ENCODE peak calls at places on chromosomes 13 and 19, in five cellular contexts. B is tibial nerve, Z is ovary, U is tibial artery, V is colonic mucosa. T is an unnamed sample.

GRCh38 chr13:49113526-49114286 is 106.4 kb upstream of the MLNR start:
- DNase-seq in V (no peak), U (no peak), B (no peak), Z (no peak), T (no peak)

GRCh38 chr19:50327461-50328256 is 1.5 kb downstream of the KCNC3 start:
- DNase-seq in Z (no peak), U (no peak), B (no peak), V (no peak), T (no peak)

GRCh38 chr19:17235618-17236413 is 9.8 kb downstream of the OCEL1 start:
- DNase-seq in U (peak; percentile 83), Z (peak; percentile 84), B (no peak), V (peak; percentile 68), T (peak; percentile 13)

GRCh38 chr19:11278670-11279069 is 16.3 kb upstream of the DOCK6 start:
- DNase-seq in U (no peak), V (no peak), Z (peak; percentile 61), B (no peak), T (no peak)

GRCh38 chr19:2186071-2186846 is 22.5 kb downstream of the DOT1L start:
- DNase-seq in V (peak; percentile 52), B (peak; percentile 78), Z (peak; percentile 85), U (peak; percentile 96), T (no peak)

GRCh38 chr13:110518150-110518525 is 43.4 kb downstream of the RAB20 start:
- DNase-seq in Z (no peak), B (no peak), V (no peak), U (peak; percentile 68), T (no peak)

GRCh38 chr19:11111771-11112144 is 22.5 kb downstream of the LDLR start:
- DNase-seq in U (no peak), Z (no peak), V (no peak), B (no peak), T (no peak)

GRCh38 chr13:63206431-63206830 is 1790.8 kb upstream of the PCDH20 start:
- DNase-seq in U (no peak), Z (no peak), V (no peak), B (no peak), T (no peak)

GRCh38 chr13:71290963-71291937 is 575.8 kb downstream of the DACH1 start:
- DNase-seq in B (peak; percentile 39), Z (no peak), U (no peak), V (no peak), T (no peak)

GRCh38 chr13:70405266-70405665 is 297.0 kb upstream of the KLHL1 start:
- DNase-seq in B (no peak), U (no peak), Z (no peak), V (no peak), T (no peak)

GRCh38 chr13:109271991-109272454 is 514.4 kb downstream of the IRS2 start:
- DNase-seq in V (no peak), U (no peak), B (no peak), Z (no peak), T (no peak)

GRCh38 chr19:2703077-2703437 is 563 bp upstream of the GNG7 start:
- DNase-seq in V (no peak), U (no peak), Z (no peak), B (no peak), T (no peak)

GRCh38 chr19:7848779-7849457 is 18.9 kb downstream of the EVI5L start:
- DNase-seq in B (no peak), U (no peak), Z (no peak), V (no peak), T (peak; percentile 38)

GRCh38 chr13:113109151-113110047 is 3.8 kb downstream of the F7 start:
- DNase-seq in B (no peak), V (no peak), Z (peak; percentile 34), U (no peak), T (no peak)

GRCh38 chr13:38804061-38804460 is 117.2 kb downstream of the FREM2 start:
- DNase-seq in V (no peak), U (no peak), Z (no peak), B (no peak), T (no peak)

GRCh38 chr19:8545743-8546142 is 31.5 kb downstream of the MYO1F start:
- DNase-seq in U (no peak), Z (no peak), B (no peak), V (no peak), T (no peak)

GRCh38 chr13:114108141-114108761 is 24.2 kb downstream of the RASA3 start:
- DNase-seq in V (no peak), B (no peak), U (peak; percentile 48), Z (no peak), T (no peak)

GRCh38 chr19:1206063-1206732 is 620 bp downstream of the STK11 start:
- DNase-seq in Z (peak; percentile 62), B (no peak), V (no peak), U (no peak), T (no peak)

GRCh38 chr19:18430417-18431144 is 7.4 kb downstream of the ISYNA1 start:
- DNase-seq in U (peak; percentile 67), V (no peak), Z (peak; percentile 57), B (no peak), T (no peak)

GRCh38 chr19:9597027-9597426 is 12.7 kb upstream of the ZNF121 start:
- DNase-seq in V (no peak), B (no peak), Z (no peak), U (no peak), T (no peak)

GRCh38 chr13:36261011-36261410 is 36.6 kb downstream of the CCDC169 start:
- DNase-seq in B (no peak), U (no peak), V (no peak), Z (no peak), T (no peak)

GRCh38 chr13:111228262-111229144 is 91.9 kb upstream of the TEX29 start:
- DNase-seq in U (peak; percentile 88), V (no peak), Z (no peak), B (no peak), T (no peak)

GRCh38 chr13:112850273-112850672 is 118.7 kb upstream of the MCF2L start:
- DNase-seq in V (no peak), U (no peak), B (no peak), Z (no peak), T (no peak)

GRCh38 chr13:45584816-45585215 is 30.7 kb downstream of the ERICH6B start:
- DNase-seq in Z (no peak), B (no peak), V (no peak), U (no peak), T (no peak)

GRCh38 chr19:9996541-9996940 is 13.8 kb downstream of the COL5A3 start:
- DNase-seq in U (no peak), Z (no peak), B (no peak), V (no peak), T (no peak)

GRCh38 chr13:37039908-37040307 is 19.6 kb downstream of the SUPT20H start:
- DNase-seq in B (no peak), V (no peak), U (no peak), Z (no peak), T (no peak)

GRCh38 chr19:53088091-53088490 is 15.1 kb downstream of the ZNF160 start:
- DNase-seq in U (no peak), B (no peak), V (no peak), Z (no peak), T (no peak)

GRCh38 chr13:35978607-35979316 is 152.4 kb downstream of the DCLK1 start:
- DNase-seq in Z (no peak), B (peak; percentile 94), U (no peak), V (peak; percentile 37), T (no peak)

GRCh38 chr13:63435668-63436275 is 2020.1 kb upstream of the PCDH20 start:
- DNase-seq in Z (no peak), V (no peak), B (no peak), U (no peak), T (no peak)

GRCh38 chr19:44696939-44697669 is 1.8 kb upstream of the CEACAM16 start:
- DNase-seq in V (no peak), B (no peak), U (no peak), Z (no peak), T (no peak)

GRCh38 chr19:46985532-46986415 is 33.9 kb upstream of the NPAS1 start:
- DNase-seq in B (no peak), V (no peak), U (no peak), Z (no peak), T (no peak)
- H3K27ac ChIP-seq in B (no peak overlapping the region), V (no peak overlapping the region), U (no peak overlapping the region), Z (no peak overlapping the region), T (no peak overlapping the region)

DNA sequence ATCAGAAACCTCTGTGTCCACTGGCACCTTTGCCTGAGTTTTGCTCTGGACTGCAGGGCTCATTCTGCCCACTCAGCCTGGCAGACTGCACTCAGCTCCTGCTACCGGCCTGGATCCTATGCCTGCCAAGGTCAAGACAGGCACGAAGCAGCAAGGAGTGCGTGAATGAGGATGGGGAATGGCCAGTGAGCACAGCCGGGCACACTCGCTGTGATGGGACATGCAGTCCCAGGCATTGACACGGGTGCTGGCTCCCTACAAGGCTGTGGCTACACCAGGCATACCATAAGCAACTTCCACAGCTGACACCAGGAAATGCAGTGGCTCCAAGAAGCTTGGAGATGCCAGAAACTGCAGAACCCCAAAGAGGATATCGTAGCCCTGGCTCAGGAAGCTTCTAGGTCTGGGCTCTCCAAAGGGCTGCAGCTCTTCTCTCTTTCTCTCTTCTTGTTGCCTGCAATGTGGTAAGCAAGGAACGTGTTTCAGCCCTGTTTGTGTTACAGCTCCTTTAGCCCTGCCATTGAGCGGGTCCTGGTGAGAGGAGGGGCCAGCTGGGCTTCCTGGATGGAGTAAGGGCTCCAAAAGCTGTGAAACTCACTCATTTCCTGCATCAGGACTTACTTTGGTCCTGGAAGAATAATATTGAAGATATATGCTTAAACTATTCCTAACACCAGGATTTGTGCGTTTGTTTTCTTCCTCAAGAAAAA is 832.6 kb upstream of the SLITRK5 start:
- DNase-seq in U (no peak), V (no peak), Z (no peak), B (no peak), T (no peak)
- H3K27ac ChIP-seq in U (no peak overlapping the region), V (no peak overlapping the region), Z (no peak overlapping the region), B (no peak overlapping the region), T (no peak overlapping the region)

GRCh38 chr13:78098249-78098648 is 179.6 kb upstream of the EDNRB start:
- DNase-seq in V (no peak), U (no peak), Z (no peak), B (no peak), T (no peak)

GRCh38 chr13:78100481-78100880 is 181.8 kb upstream of the EDNRB start:
- DNase-seq in Z (no peak), B (no peak), U (no peak), V (no peak), T (no peak)

DNA sequence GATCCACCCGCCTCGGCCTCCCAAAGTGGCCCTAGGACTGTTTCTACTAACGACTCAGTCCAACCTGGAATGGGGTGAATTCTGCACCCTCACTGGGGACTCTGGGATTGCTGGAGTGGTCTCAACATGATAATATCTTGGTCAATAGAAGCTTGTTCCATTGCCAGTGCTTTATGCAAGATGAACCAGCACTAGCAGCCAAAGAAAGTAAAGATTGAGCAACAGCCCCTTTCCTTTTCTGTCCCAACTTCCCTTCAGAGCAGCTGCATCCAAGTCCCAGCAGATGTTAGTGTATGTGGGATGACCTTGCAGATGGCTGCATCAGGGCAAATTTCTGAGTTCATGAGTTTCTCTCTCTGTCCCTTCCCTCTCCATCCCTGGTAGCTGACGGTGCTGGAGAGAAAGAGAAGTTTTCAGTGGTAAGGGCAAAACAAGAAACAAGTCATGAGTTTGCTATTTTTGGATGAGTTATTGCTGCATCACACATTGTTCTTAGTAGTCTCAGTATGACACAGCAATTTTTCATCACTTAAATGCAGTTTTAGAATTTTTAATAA is 183.6 kb upstream of the EDNRB start:
- DNase-seq in Z (no peak), B (peak; percentile 62), U (peak; percentile 68), V (peak; percentile 20), T (no peak)
- H3K27ac ChIP-seq in Z (no peak overlapping the region), B (no peak overlapping the region), U (no peak overlapping the region), V (no peak overlapping the region), T (peak overlapping the region; percentile 52)

DNA sequence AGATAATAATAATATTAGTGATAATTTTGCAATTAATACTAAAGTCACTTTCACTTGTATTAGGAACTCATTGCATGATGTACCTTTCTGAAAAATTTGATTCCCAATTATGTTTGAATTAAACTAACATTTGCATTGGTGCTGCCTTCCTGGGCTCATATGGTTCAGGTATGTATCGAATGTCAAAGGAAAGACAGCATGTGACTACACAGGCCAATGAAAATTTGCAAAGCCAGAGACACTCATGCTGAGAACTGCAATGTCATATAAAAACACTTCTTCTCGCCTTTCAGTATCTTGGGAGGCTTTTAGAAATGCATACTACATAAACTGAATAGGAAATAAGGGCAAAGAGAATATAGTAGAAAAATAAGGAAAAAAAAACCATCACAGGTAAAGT is 44.3 kb downstream of the RAP2A start:
- DNase-seq in B (no peak), Z (no peak), V (no peak), U (no peak), T (no peak)
- H3K27ac ChIP-seq in B (no peak overlapping the region), Z (no peak overlapping the region), V (no peak overlapping the region), U (peak overlapping the region; percentile 42), T (no peak overlapping the region)